ENCODE peak calls at places on chromosomes 1 and 21, in five cellular contexts. Y, B, X, W and D are unnamed samples. For H3K27me3, the result is how much of the 10 kb centered on the place peaks cover.

GRCh38 chr1:74010206-74010605 is 187.8 kb downstream of the LRRIQ3 start:
- DNase-seq in Y (no peak), B (no peak), X (no peak), W (peak), D (no peak)

GRCh38 chr1:54283214-54283996 is 83.4 kb downstream of the MRPL37 start:
- DNase-seq in Y (no peak), B (no peak), X (no peak), W (no peak), D (no peak)

GRCh38 chr1:239757711-239758110 is 334.0 kb upstream of the FMN2 start:
- DNase-seq in Y (no peak), B (no peak), X (no peak), W (peak), D (no peak)

GRCh38 chr1:230916607-230917283 is 48.4 kb upstream of the C1orf198 start:
- DNase-seq in Y (no peak), B (no peak), X (no peak), W (no peak), D (no peak)

GRCh38 chr1:183278736-183279591 is 92.9 kb downstream of the LAMC2 start:
- DNase-seq in Y (no peak), B (no peak), X (peak), W (peak), D (no peak)

GRCh38 chr21:35857082-35857481 is 203.2 kb downstream of the SETD4 start:
- DNase-seq in Y (no peak), B (no peak), X (no peak), W (no peak), D (peak)

GRCh38 chr1:234774971-234775370 is 165.0 kb upstream of the IRF2BP2 start:
- DNase-seq in Y (no peak), B (no peak), X (peak), W (no peak), D (peak)

GRCh38 chr1:103525114-103525606 is 339 bp upstream of the RNPC3 start:
- DNase-seq in Y (no peak), B (peak), X (peak), W (peak), D (peak)

GRCh38 chr1:220281159-220281574 is 8.9 kb upstream of the RAB3GAP2 start:
- DNase-seq in Y (peak), B (peak), X (peak), W (peak), D (peak)

GRCh38 chr1:165734906-165735305 is 33.8 kb downstream of the TMCO1 start:
- DNase-seq in Y (no peak), B (no peak), X (no peak), W (no peak), D (no peak)

DNA sequence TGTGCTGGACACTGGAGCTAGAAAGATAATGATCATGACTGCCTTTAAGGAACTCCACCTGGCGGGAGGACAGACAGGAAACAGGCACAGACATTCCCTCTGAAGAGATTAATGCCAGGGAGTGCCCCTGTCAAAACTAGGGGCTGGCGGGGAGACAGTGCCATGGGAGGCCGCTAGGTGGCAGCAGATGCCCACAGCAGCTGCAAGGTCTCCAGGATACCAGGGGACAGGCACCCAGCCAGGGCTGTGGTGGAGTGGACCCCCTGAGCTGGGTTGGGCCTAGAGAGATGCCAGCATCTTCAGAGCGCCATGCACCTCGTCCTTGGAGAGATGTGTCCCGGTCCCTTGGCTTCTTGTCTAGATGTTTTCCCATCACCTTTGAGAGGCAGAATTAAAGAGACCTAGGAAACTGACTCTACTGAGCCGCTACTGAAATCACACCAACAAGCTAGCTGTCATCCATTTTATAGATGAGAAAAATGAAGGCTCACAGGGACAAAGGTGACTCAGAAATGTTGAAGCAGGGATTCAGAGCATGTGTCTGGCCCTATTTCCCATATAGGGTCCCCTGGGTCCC is 3.6 kb downstream of the REN start:
- DNase-seq in Y (peak), B (peak), X (peak), W (peak), D (peak)
- TF ChIP-seq EZH2phosphoT487 in Y (no peak), B (no peak), X (no peak), W (no peak), D (no peak)

DNA sequence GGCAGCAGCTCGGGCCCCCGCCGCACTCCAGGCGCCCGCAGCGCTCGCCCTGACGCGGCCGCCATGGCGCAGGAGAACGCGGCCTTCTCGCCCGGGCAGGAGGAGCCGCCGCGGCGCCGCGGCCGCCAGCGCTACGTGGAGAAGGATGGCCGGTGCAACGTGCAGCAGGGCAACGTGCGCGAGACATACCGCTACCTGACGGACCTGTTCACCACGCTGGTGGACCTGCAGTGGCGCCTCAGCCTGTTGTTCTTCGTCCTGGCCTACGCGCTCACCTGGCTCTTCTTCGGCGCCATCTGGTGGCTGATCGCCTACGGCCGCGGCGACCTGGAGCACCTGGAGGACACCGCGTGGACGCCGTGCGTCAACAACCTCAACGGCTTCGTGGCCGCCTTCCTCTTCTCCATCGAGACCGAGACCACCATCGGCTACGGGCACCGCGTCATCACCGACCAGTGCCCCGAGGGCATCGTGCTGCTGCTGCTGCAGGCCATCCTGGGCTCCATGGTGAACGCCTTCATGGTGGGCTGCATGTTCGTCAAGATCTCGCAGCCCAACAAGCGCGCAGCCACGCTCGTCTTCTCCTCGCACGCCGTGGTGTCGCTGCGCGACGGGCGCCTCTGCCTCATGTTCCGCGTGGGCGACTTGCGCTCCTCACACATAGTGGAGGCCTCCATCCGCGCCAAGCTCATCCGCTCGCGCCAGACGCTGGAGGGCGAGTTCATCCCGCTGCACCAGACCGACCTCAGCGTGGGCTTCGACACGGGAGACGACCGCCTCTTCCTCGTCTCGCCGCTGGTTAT is 2.8 kb downstream of the KCNJ9 start:
- DNase-seq in Y (peak), B (peak), X (peak), W (peak), D (peak)
- H3K27me3 ChIP-seq in Y (under half), B (under half), X (under half), W (under half), D (under half)

DNA sequence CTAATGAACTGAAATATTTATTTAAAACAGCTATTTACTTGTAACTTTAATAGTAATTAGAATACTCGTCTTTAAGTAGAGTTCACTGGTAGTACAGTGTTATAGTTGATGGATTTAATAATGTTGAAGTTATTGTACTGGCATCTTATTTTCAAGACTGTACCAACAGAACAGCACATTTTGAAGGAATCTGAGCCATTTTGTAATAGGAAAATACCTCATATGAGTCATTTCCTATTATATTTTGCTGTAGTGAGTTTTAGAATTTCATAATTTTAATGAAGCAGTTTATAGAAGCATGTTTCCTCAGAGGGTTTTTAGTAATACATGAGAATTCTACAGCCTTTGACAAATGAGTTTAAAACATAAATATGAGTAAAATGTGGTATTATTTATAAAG is 258.3 kb downstream of the OLFM3 start:
- DNase-seq in Y (no peak), B (no peak), X (peak), W (peak), D (no peak)
- TF ChIP-seq EZH2phosphoT487 in Y (no peak), B (no peak), X (no peak), W (no peak), D (no peak)

GRCh38 chr21:42061866-42062542 is 9.1 kb upstream of the UMODL1 start:
- DNase-seq in Y (no peak), B (no peak), X (peak), W (no peak), D (no peak)

GRCh38 chr21:42062543-42063022 is 8.5 kb upstream of the UMODL1 start:
- DNase-seq in Y (no peak), B (no peak), X (no peak), W (no peak), D (no peak)

GRCh38 chr21:42063206-42063577 is 7.9 kb upstream of the UMODL1 start:
- DNase-seq in Y (no peak), B (no peak), X (no peak), W (no peak), D (no peak)

GRCh38 chr21:42061195-42061865 is 9.8 kb upstream of the UMODL1 start:
- DNase-seq in Y (no peak), B (no peak), X (no peak), W (no peak), D (no peak)

DNA sequence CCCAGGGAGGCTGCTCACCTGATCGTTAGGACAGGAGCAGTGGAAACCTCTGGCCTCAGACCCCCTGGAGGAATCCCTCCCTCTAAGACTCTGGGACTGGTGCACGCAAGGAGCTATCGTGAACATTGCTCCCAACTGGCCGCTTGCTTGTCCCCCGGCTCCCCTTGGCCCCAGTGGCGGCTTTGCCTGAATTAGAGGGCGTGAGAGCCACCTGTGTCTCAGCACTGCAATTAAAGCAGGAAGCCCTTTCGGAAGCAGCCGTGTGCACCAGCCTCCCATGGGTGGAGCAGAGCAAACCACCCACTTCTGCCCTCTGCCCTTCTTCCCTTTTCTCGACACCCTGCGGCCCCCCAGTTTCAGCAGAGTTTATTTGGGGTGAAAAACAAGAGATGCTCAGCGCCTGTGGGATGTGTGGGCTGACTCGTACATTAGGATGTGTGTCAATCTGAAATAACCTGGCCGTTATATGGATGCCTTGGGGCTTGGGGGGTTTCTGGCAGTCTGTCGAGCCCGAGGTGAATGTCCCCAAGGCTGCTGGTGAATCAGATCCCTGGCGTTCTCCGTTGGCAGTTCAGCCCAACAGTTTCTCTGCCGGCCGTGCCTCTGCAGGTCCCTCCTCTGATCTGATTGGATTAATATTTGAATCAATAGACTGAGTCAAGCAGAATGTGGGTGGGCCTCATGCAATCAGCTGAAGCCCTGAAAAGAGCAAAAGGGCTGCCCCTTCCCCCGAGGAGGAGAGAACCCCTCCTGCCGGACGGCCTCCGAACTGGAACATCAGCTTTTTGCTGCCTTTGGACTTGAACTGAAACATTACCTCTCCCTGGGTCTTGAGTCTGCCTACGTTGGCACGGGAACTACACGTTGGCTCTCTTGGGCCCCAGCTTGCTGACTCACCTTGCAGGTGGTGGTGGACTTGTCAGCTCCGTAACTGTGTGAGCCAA is 7.3 kb upstream of the UMODL1 start:
- DNase-seq in Y (no peak), B (no peak), X (no peak), W (peak), D (no peak)
- H3K27me3 ChIP-seq in Y (under half), B (under half), X (under half), W (under half), D (under half)